ENCODE peak calls at places on chromosomes 12 and 14, in five cellular contexts. P is stimulated activated CD4-positive, alpha-beta T cell treated with anti-CD3 and anti-CD28 coated beads, Interleukin-2, amount 100 ng/mL, for 4 hours; S is AG10803; R is left cardiac atrium; Y is neural progenitor cell. M is an unnamed sample.

GRCh38 chr14:105136401-105137322 is 31.9 kb downstream of the JAG2 start:
- DNase-seq in P (no peak), S (no peak), R (no peak), Y (no peak), M (no peak)

GRCh38 chr14:20492486-20492885 is 12.9 kb upstream of the RNASE10 start:
- DNase-seq in P (no peak), S (no peak), R (no peak), Y (no peak), M (no peak)

GRCh38 chr12:6772331-6772695 is at the start of gene LAG3:
- DNase-seq in P (peak; percentile 70), S (no peak), R (no peak), Y (no peak), M (no peak)

GRCh38 chr12:109277899-109278762 is 31.0 kb downstream of the FOXN4 start:
- DNase-seq in P (no peak), S (peak; percentile 44), R (no peak), Y (peak; percentile 27), M (no peak)

GRCh38 chr14:67410313-67410712 is 1.7 kb downstream of the PLEK2 start:
- DNase-seq in P (no peak), S (no peak), R (no peak), Y (no peak), M (peak; percentile 24)

GRCh38 chr14:70333289-70333688 is 26.2 kb downstream of the COX16 start:
- DNase-seq in P (no peak), S (no peak), R (no peak), Y (no peak), M (no peak)

GRCh38 chr14:85461432-85462133 is 68.4 kb upstream of the FLRT2 start:
- DNase-seq in P (no peak), S (no peak), R (no peak), Y (no peak), M (no peak)

GRCh38 chr12:125004621-125005020 is 11.2 kb downstream of the BRI3BP start:
- DNase-seq in P (no peak), S (no peak), R (no peak), Y (no peak), M (no peak)

GRCh38 chr12:80702889-80703605 is 4.4 kb upstream of the MYF6 start:
- DNase-seq in P (no peak), S (peak; percentile 69), R (peak; percentile 19), Y (no peak), M (no peak)

GRCh38 chr12:52971701-52972329 is 22.9 kb downstream of the KRT18 start:
- DNase-seq in P (no peak), S (peak; percentile 61), R (no peak), Y (peak; percentile 47), M (no peak)

GRCh38 chr12:104957388-104958008 is 592 bp downstream of the SLC41A2 start:
- DNase-seq in P (peak; percentile 15), S (no peak), R (peak; percentile 32), Y (no peak), M (no peak)

GRCh38 chr14:73977896-73978295 is 27.8 kb downstream of the COQ6 start:
- DNase-seq in P (no peak), S (no peak), R (no peak), Y (no peak), M (no peak)

GRCh38 chr12:43206396-43206795 is 345.6 kb downstream of the ADAMTS20 start:
- DNase-seq in P (no peak), S (no peak), R (no peak), Y (no peak), M (no peak)

GRCh38 chr12:101042211-101042610 is 167.8 kb downstream of the SLC5A8 start:
- DNase-seq in P (no peak), S (no peak), R (no peak), Y (no peak), M (no peak)

GRCh38 chr12:68611094-68611818 is 557 bp downstream of the RAP1B start:
- DNase-seq in P (no peak), S (peak; percentile 82), R (peak; percentile 77), Y (peak; percentile 84), M (peak; percentile 67)

GRCh38 chr14:77961853-77962580 is 162.1 kb downstream of the ADCK1 start:
- DNase-seq in P (no peak), S (no peak), R (no peak), Y (no peak), M (peak; percentile 58)

GRCh38 chr14:65373671-65374039 is 38.9 kb upstream of the FUT8 start:
- DNase-seq in P (no peak), S (peak; percentile 49), R (no peak), Y (no peak), M (peak; percentile 24)

GRCh38 chr12:50185975-50186663 is 18.9 kb upstream of the CERS5 start:
- DNase-seq in P (no peak), S (peak; percentile 83), R (no peak), Y (no peak), M (no peak)

GRCh38 chr12:102249073-102249854 is 51.6 kb upstream of the PMCH start:
- DNase-seq in P (no peak), S (no peak), R (no peak), Y (no peak), M (no peak)

GRCh38 chr14:49769171-49769570 is 1.2 kb downstream of the KLHDC2 start:
- DNase-seq in P (no peak), S (peak; percentile 70), R (no peak), Y (peak; percentile 5), M (peak; percentile 50)

GRCh38 chr12:88638388-88638787 is 58.1 kb upstream of the KITLG start:
- DNase-seq in P (no peak), S (peak; percentile 6), R (no peak), Y (peak; percentile 31), M (no peak)

GRCh38 chr14:32134448-32135070 is 57.5 kb downstream of the ARHGAP5 start:
- DNase-seq in P (no peak), S (peak; percentile 51), R (no peak), Y (no peak), M (no peak)

GRCh38 chr12:97513921-97514320 is 51.3 kb downstream of the RMST start:
- DNase-seq in P (no peak), S (no peak), R (no peak), Y (no peak), M (no peak)

GRCh38 chr14:55099741-55100140 is 29.3 kb upstream of the LGALS3 start:
- DNase-seq in P (no peak), S (peak; percentile 89), R (no peak), Y (no peak), M (no peak)

GRCh38 chr12:48202766-48203165 is 326 bp downstream of the OR10AD1 start:
- DNase-seq in P (no peak), S (no peak), R (no peak), Y (no peak), M (no peak)

GRCh38 chr12:125395583-125396215 is 330.5 kb downstream of the AACS start:
- DNase-seq in P (no peak), S (no peak), R (no peak), Y (no peak), M (no peak)

GRCh38 chr12:55830601-55831406 is 1.4 kb upstream of the DNAJC14 start:
- DNase-seq in P (peak; percentile 27), S (peak; percentile 68), R (peak; percentile 81), Y (peak; percentile 79), M (peak; percentile 73)

GRCh38 chr12:74415633-74416032 is 122.0 kb upstream of the ATXN7L3B start:
- DNase-seq in P (no peak), S (peak; percentile 2), R (no peak), Y (peak; percentile 39), M (no peak)

GRCh38 chr14:90500665-90501370 is 104.0 kb downstream of the CALM1 start:
- DNase-seq in P (no peak), S (no peak), R (peak; percentile 17), Y (peak; percentile 39), M (no peak)

GRCh38 chr12:119180380-119181040 is 1.8 kb downstream of the HSPB8 start:
- DNase-seq in P (no peak), S (peak; percentile 74), R (peak; percentile 77), Y (no peak), M (peak; percentile 26)

GRCh38 chr12:67651380-67651695 is 2.8 kb downstream of the DYRK2 start:
- DNase-seq in P (peak; percentile 10), S (peak; percentile 60), R (no peak), Y (peak; percentile 10), M (no peak)

M was measured in thyroid gland.